ENCODE peak calls at places on chromosomes 3 and 15, in eight cellular contexts. R is lung; B is GM23338; D is cardiac muscle cell; U is ovary; Y is lower lobe of right lung; V is left lung; A is CD8-positive, alpha-beta T cell. X is an unnamed sample.

GRCh38 chr3:45896956-45897355 is 10.6 kb downstream of the CCR9 start:
- DNase-seq in V (no peak), B (no peak), U (no peak), Y (no peak), R (no peak), D (no peak), A (no peak), X (no peak)

GRCh38 chr3:113117511-113118302 is 93.7 kb upstream of the BOC start:
- DNase-seq in U (no peak), D (no peak), A (no peak), Y (no peak), V (no peak), B (no peak), R (no peak), X (no peak)

GRCh38 chr3:55402886-55403605 is 84.1 kb downstream of the WNT5A start:
- DNase-seq in Y (no peak), V (no peak), R (no peak), D (no peak), A (no peak), B (no peak), U (no peak), X (no peak)

GRCh38 chr3:100260081-100260684 is 609 bp upstream of the TBC1D23 start:
- DNase-seq in V (peak; percentile 44), R (peak; percentile 42), D (peak; percentile 37), A (no peak), Y (peak; percentile 52), B (peak; percentile 81), U (peak; percentile 73), X (no peak)

GRCh38 chr15:68228971-68229385 is 550 bp downstream of the CLN6 start:
- DNase-seq in Y (peak; percentile 57), V (no peak), U (no peak), B (peak; percentile 60), A (no peak), R (no peak), D (no peak), X (peak; percentile 58)

GRCh38 chr3:98692787-98693473 is 70.2 kb upstream of the ST3GAL6 start:
- DNase-seq in A (no peak), B (no peak), D (no peak), R (no peak), U (no peak), V (no peak), Y (no peak), X (no peak)

GRCh38 chr3:55445551-55445950 is 41.6 kb downstream of the WNT5A start:
- DNase-seq in B (no peak), R (peak; percentile 57), D (no peak), A (no peak), V (peak; percentile 78), U (no peak), Y (peak; percentile 70), X (no peak)

GRCh38 chr3:87333393-87333892 is 57.1 kb upstream of the POU1F1 start:
- DNase-seq in A (no peak), Y (no peak), B (no peak), V (no peak), U (no peak), D (no peak), R (no peak), X (no peak)

GRCh38 chr3:99789322-99789721 is 28.3 kb upstream of the CMSS1 start:
- DNase-seq in V (no peak), D (peak; percentile 48), Y (no peak), U (peak; percentile 30), B (peak; percentile 51), R (no peak), A (no peak), X (no peak)

GRCh38 chr15:37106490-37107001 is 6.2 kb upstream of the MEIS2 start:
- DNase-seq in R (no peak), D (peak; percentile 80), U (peak; percentile 76), Y (no peak), V (no peak), B (peak; percentile 90), A (no peak), X (peak; percentile 75)

GRCh38 chr15:77607894-77608261 is 24.8 kb downstream of the LINGO1 start:
- DNase-seq in A (no peak), Y (no peak), V (no peak), B (no peak), D (no peak), U (no peak), R (no peak), X (no peak)

GRCh38 chr3:178826437-178827010 is 245.1 kb downstream of the ZMAT3 start:
- DNase-seq in Y (no peak), R (no peak), D (no peak), A (no peak), B (no peak), V (no peak), U (no peak), X (no peak)

GRCh38 chr3:170765419-170766078 is 104.4 kb downstream of the RPL22L1 start:
- DNase-seq in D (no peak), A (no peak), B (no peak), U (no peak), V (no peak), Y (no peak), R (no peak), X (no peak)

GRCh38 chr15:69156726-69157381 is 3.6 kb upstream of the GLCE start:
- DNase-seq in V (no peak), R (no peak), U (no peak), A (no peak), B (no peak), Y (no peak), D (peak; percentile 3), X (no peak)

GRCh38 chr15:32843211-32843907 is 125.6 kb downstream of the GREM1 start:
- DNase-seq in U (no peak), D (no peak), V (no peak), B (no peak), R (no peak), Y (no peak), A (no peak), X (no peak)

GRCh38 chr15:77654975-77655374 is 22.3 kb upstream of the LINGO1 start:
- DNase-seq in R (no peak), V (no peak), B (peak; percentile 86), Y (no peak), A (no peak), D (peak; percentile 58), U (no peak), X (no peak)

GRCh38 chr3:122689587-122689986 is 8.9 kb downstream of the PARP14 start:
- DNase-seq in D (no peak), B (no peak), U (no peak), A (no peak), Y (no peak), R (no peak), V (no peak), X (no peak)

GRCh38 chr3:61858054-61858453 is 296.7 kb downstream of the PTPRG start:
- DNase-seq in D (peak; percentile 36), A (no peak), U (no peak), Y (no peak), V (no peak), B (no peak), R (no peak), X (no peak)

GRCh38 chr3:85594648-85595047 is 635.9 kb downstream of the CADM2 start:
- DNase-seq in Y (no peak), U (no peak), A (no peak), B (no peak), V (no peak), D (no peak), R (no peak), X (no peak)

GRCh38 chr3:124812291-124813265 is 74.6 kb downstream of the ITGB5 start:
- DNase-seq in Y (no peak), D (no peak), B (no peak), U (peak; percentile 72), A (no peak), R (peak; percentile 57), V (peak; percentile 67), X (peak; percentile 94)

GRCh38 chr3:124813541-124813940 is 73.6 kb downstream of the ITGB5 start:
- DNase-seq in A (no peak), R (no peak), U (no peak), V (no peak), B (no peak), D (no peak), Y (no peak), X (no peak)

GRCh38 chr3:124816206-124816605 is 71.0 kb downstream of the ITGB5 start:
- DNase-seq in V (no peak), A (no peak), D (no peak), U (no peak), Y (no peak), B (no peak), R (no peak), X (no peak)

GRCh38 chr3:124817079-124817478 is 70.1 kb downstream of the ITGB5 start:
- DNase-seq in V (no peak), D (no peak), R (no peak), A (no peak), Y (no peak), B (no peak), U (no peak), X (no peak)

GRCh38 chr3:124814620-124815421 is 72.3 kb downstream of the ITGB5 start:
- DNase-seq in D (no peak), R (no peak), A (no peak), U (no peak), Y (no peak), B (no peak), V (no peak), X (no peak)
- H3K36me3 ChIP-seq in D (peaks cover 3% of the 10 kb centered on the region), R (peaks cover 10% of the 10 kb centered on the region), A (no peaks in the 10 kb centered on the region), U (no peaks in the 10 kb centered on the region), Y (peaks cover 21% of the 10 kb centered on the region), B (peaks cover 28% of the 10 kb centered on the region), V (peaks cover 5% of the 10 kb centered on the region), X (peaks cover 29% of the 10 kb centered on the region)

DNA sequence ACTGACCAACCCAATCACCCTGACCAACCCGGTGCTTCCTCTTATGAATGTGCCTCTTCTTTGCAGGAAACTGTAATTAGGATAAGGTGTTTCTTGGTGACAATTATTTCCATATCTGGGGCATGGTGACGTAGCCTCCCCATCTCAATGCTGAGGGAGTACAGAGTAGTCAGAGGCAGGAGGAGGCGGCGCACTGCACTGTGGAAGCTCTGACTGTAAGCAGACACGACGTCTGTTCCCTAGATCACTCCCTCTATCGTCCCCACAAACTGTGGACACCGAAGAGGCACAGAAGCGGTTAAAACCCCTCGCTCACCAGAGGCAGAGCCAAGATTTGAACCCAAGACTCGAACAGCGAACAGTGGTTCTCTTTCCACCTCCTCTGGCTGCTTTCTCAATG is 231.0 kb upstream of the IGF1R start:
- DNase-seq in A (no peak), Y (no peak), V (no peak), D (no peak), U (no peak), B (no peak), R (no peak), X (no peak)
- H3K4me1 ChIP-seq in A (peaks cover 14% of the 10 kb centered on the region), Y (peaks cover 23% of the 10 kb centered on the region), V (peaks cover 9% of the 10 kb centered on the region), D (no peaks in the 10 kb centered on the region), U (peaks cover 3% of the 10 kb centered on the region), B (peaks cover 6% of the 10 kb centered on the region), R (no peaks in the 10 kb centered on the region), X (no peaks in the 10 kb centered on the region)

DNA sequence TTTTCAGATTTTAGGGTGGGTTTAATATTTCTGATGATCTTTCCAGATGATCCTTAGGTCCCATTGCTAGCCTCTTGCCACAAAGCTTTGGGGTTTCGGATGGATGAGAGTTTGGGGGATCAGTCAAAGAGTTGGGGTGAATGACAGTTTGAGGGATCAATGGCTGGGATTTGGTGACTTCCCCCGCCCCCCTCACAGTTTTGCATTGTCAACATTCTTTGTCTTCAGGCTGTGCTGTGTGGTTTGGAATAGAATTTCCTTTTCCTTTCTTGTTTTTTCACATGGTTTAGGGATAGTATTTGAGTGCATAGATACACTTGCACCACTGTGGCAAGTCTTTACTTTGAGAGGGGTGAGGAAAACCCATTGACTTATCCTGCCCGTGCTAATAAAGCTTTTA is 14.3 kb downstream of the MEF2A start:
- DNase-seq in B (peak; percentile 65), D (no peak), V (no peak), U (no peak), A (no peak), R (no peak), Y (no peak), X (no peak)
- H3K36me3 ChIP-seq in B (no peaks in the 10 kb centered on the region), D (no peaks in the 10 kb centered on the region), V (no peaks in the 10 kb centered on the region), U (no peaks in the 10 kb centered on the region), A (no peaks in the 10 kb centered on the region), R (no peaks in the 10 kb centered on the region), Y (no peaks in the 10 kb centered on the region), X (no peaks in the 10 kb centered on the region)

GRCh38 chr15:67098768-67099282 is 33.4 kb downstream of the SMAD3 start:
- DNase-seq in Y (no peak), U (no peak), B (no peak), R (no peak), D (no peak), A (no peak), V (no peak), X (no peak)
- H3K4me1 ChIP-seq in Y (peaks cover 51% of the 10 kb centered on the region), U (peaks cover 8% of the 10 kb centered on the region), B (peaks cover 3% of the 10 kb centered on the region), R (peaks cover 14% of the 10 kb centered on the region), D (peaks cover 39% of the 10 kb centered on the region), A (peaks cover 59% of the 10 kb centered on the region), V (peaks cover 6% of the 10 kb centered on the region), X (no peaks in the 10 kb centered on the region)